ENCODE peak calls at places on chromosomes 3 and 15, in five cellular contexts. Q, R, E, U and H are unnamed samples.

GRCh38 chr15:68818088-68818670 is 2.5 kb downstream of the ANP32A start:
- DNase-seq in E (peak), U (peak), R (peak), Q (peak), H (peak)

GRCh38 chr3:195875482-195876236 is 32.7 kb downstream of the TNK2 start:
- DNase-seq in Q (no peak), R (no peak), U (no peak), E (no peak), H (no peak)

GRCh38 chr3:134797080-134797801 is 2.2 kb downstream of the EPHB1 start:
- DNase-seq in Q (no peak), U (no peak), R (no peak), E (no peak), H (peak)

GRCh38 chr15:76336254-76337046 is at the start of gene ISL2:
- DNase-seq in E (peak), R (no peak), U (peak), Q (peak), H (no peak)

GRCh38 chr3:47781326-47781684 is 388 bp downstream of the SMARCC1 start:
- DNase-seq in E (peak), R (peak), U (no peak), Q (peak), H (peak)

GRCh38 chr15:26767169-26767670 is 5.6 kb downstream of the GABRB3 start:
- DNase-seq in R (no peak), U (no peak), Q (peak), E (no peak), H (peak)

GRCh38 chr15:98776607-98777281 is 128.4 kb downstream of the IGF1R start:
- DNase-seq in Q (no peak), E (peak), U (no peak), R (peak), H (peak)

GRCh38 chr3:16937421-16937820 is 52.7 kb downstream of the PLCL2 start:
- DNase-seq in U (no peak), E (no peak), Q (no peak), R (no peak), H (no peak)

GRCh38 chr3:169575381-169575780 is 88.1 kb downstream of the MECOM start:
- DNase-seq in Q (peak), E (no peak), R (no peak), U (no peak), H (peak)

GRCh38 chr3:52429031-52429430 is 15.9 kb downstream of the SEMA3G start:
- DNase-seq in R (no peak), Q (no peak), U (no peak), E (no peak), H (no peak)

GRCh38 chr15:100922192-100923040 is 3.3 kb downstream of the LRRK1 start:
- DNase-seq in U (no peak), Q (no peak), E (no peak), R (no peak), H (no peak)

GRCh38 chr3:161008086-161008485 is 97.1 kb downstream of the B3GALNT1 start:
- DNase-seq in Q (no peak), U (no peak), E (no peak), R (no peak), H (no peak)

GRCh38 chr15:36755341-36755740 is 175.9 kb downstream of the CDIN1 start:
- DNase-seq in E (no peak), U (no peak), Q (no peak), R (no peak), H (peak)

GRCh38 chr15:70447927-70448698 is 315.2 kb downstream of the UACA start:
- DNase-seq in Q (peak), U (peak), R (peak), E (peak), H (peak)